ENCODE peak calls at places on chromosomes 5 and 9, in four cellular contexts. I is mesendoderm, O is IMR-90, A is H9. P is an unnamed sample.

GRCh38 chr5:112685929-112686328 is 51.8 kb upstream of the APC start:
- DNase-seq in I (no peak), O (peak; percentile 27), A (no peak), P (no peak)

GRCh38 chr5:179243333-179243732 is 101.9 kb downstream of the ADAMTS2 start:
- DNase-seq in I (no peak), O (peak; percentile 76), A (peak; percentile 4), P (no peak)

GRCh38 chr5:473344-474192 is 30.6 kb downstream of the EXOC3 start:
- DNase-seq in I (peak; percentile 82), O (peak; percentile 34), A (no peak), P (no peak)

GRCh38 chr5:159332800-159333563 is 2.7 kb upstream of the IL12B start:
- DNase-seq in I (no peak), O (no peak), A (no peak), P (no peak)

GRCh38 chr5:153584561-153585359 is 94.3 kb downstream of the GRIA1 start:
- DNase-seq in I (no peak), O (peak; percentile 20), A (no peak), P (no peak)

GRCh38 chr5:52961238-52961637 is 27.9 kb upstream of the ITGA2 start:
- DNase-seq in I (no peak), O (no peak), A (no peak), P (no peak)

GRCh38 chr5:112779531-112779930 is 41.8 kb downstream of the APC start:
- DNase-seq in I (no peak), O (peak; percentile 84), A (no peak), P (no peak)

GRCh38 chr5:176761755-176762154 is 48.6 kb upstream of the UNC5A start:
- DNase-seq in I (no peak), O (no peak), A (no peak), P (no peak)

GRCh38 chr9:132575811-132576210 is 6.6 kb upstream of the BARHL1 start:
- DNase-seq in I (no peak), O (no peak), A (no peak), P (no peak)

GRCh38 chr5:156532921-156533320 is 206.0 kb downstream of the SGCD start:
- DNase-seq in I (no peak), O (no peak), A (no peak), P (no peak)

GRCh38 chr5:96117863-96118651 is 156.4 kb upstream of the ELL2 start:
- DNase-seq in I (no peak), O (peak; percentile 75), A (no peak), P (no peak)

GRCh38 chr9:6686396-6686795 is 40.9 kb upstream of the GLDC start:
- DNase-seq in I (peak; percentile 25), O (peak; percentile 41), A (no peak), P (no peak)

GRCh38 chr9:36337865-36338264 is 62.2 kb downstream of the RNF38 start:
- DNase-seq in I (no peak), O (no peak), A (no peak), P (no peak)

GRCh38 chr5:129125819-129126218 is 31.3 kb downstream of the ISOC1 start:
- DNase-seq in I (no peak), O (no peak), A (no peak), P (no peak)

GRCh38 chr5:138832218-138832617 is 42.9 kb downstream of the LRRTM2 start:
- DNase-seq in I (no peak), O (no peak), A (no peak), P (no peak)

GRCh38 chr9:114308361-114308950 is 14.4 kb upstream of the ORM1 start:
- DNase-seq in I (no peak), O (no peak), A (no peak), P (no peak)

GRCh38 chr9:125343518-125344284 is 82.1 kb downstream of the GAPVD1 start:
- DNase-seq in I (peak; percentile 96), O (peak; percentile 76), A (peak; percentile 58), P (peak; percentile 49)

GRCh38 chr5:134600600-134600999 is 32.0 kb downstream of the SAR1B start:
- DNase-seq in I (no peak), O (peak; percentile 86), A (no peak), P (no peak)

GRCh38 chr9:87545858-87546257 is 48.2 kb downstream of the DAPK1 start:
- DNase-seq in I (no peak), O (peak; percentile 2), A (no peak), P (no peak)

GRCh38 chr5:157100140-157100679 is 8.6 kb downstream of the HAVCR2 start:
- DNase-seq in I (no peak), O (peak; percentile 61), A (no peak), P (no peak)

GRCh38 chr5:169006878-169007790 is 293.8 kb downstream of the SLIT3 start:
- DNase-seq in I (peak; percentile 24), O (no peak), A (no peak), P (no peak)

GRCh38 chr5:124536333-124536732 is 210.1 kb downstream of the ZNF608 start:
- DNase-seq in I (no peak), O (no peak), A (no peak), P (no peak)

GRCh38 chr9:70142101-70142500 is 98.5 kb downstream of the MAMDC2 start:
- DNase-seq in I (no peak), O (no peak), A (no peak), P (no peak)

GRCh38 chr9:70137577-70137976 is 93.9 kb downstream of the MAMDC2 start:
- DNase-seq in I (no peak), O (no peak), A (no peak), P (no peak)

GRCh38 chr9:70144131-70144503 is 100.5 kb downstream of the MAMDC2 start:
- DNase-seq in I (no peak), O (no peak), A (no peak), P (no peak)

GRCh38 chr9:70145981-70146380 is 102.3 kb downstream of the MAMDC2 start:
- DNase-seq in I (no peak), O (no peak), A (no peak), P (no peak)

DNA sequence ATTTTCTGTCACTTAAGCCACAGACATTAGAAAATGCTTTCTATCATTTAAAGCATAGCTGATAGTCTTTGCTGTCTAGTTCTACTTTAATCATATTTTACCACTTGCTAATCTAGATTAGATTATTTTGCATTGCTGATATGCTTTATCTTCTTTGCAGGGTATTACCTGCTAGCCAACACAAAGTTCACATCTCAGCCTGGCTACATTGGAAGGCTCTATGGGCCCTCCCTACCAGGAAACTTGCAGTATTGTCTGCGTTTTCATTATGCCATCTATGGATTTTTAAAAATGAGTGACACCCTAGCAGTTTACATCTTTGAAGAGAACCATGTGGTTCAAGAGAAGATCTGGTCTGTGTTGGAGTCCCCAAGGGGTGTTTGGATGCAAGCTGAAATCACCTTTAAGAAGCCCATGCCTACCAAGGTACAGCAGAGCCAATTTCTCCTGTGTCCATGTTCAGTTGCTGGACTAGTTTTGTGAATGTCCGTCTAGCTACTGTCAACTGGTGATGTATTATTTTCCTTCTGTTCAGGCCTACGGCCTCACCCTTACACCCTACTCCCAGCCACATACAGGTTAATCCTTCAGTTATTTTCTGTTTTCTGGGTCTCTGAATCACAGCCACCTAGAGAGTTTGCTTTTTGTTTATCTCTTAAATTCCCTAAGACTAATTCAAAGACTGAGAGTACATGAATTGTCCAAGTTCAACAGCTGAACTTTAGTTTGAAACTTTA is 99.9 kb downstream of the MAMDC2 start:
- DNase-seq in I (no peak), O (peak; percentile 47), A (no peak), P (no peak)
- H3K56ac ChIP-seq in I (no peak overlapping the region), O (no peak overlapping the region), A (no peak overlapping the region), P (no peak overlapping the region)

GRCh38 chr5:76299592-76299991 is 103.5 kb upstream of the IQGAP2 start:
- DNase-seq in I (no peak), O (no peak), A (no peak), P (no peak)
- H3K56ac ChIP-seq in I (no peak overlapping the region), O (no peak overlapping the region), A (no peak overlapping the region), P (no peak overlapping the region)

DNA sequence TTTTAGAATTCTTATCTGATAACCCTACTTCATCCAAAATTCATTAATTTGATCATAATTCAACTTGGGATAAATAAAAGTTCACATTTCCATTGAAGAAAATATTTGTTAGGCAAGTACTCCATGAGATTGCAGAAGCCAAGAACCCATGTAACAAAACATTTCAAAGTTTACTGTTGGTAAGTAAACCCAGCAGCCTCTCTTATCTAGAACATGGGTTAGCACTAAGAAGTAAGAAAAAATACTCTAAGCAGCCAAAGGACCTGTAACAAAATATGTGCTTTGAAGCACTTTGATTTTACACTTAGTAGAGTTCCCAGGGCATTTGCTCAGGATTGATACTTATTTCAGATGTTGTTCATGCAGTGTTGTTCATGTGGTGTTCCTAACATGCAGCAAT is 8.7 kb downstream of the MAP3K1 start:
- DNase-seq in I (no peak), O (no peak), A (no peak), P (no peak)
- H3K56ac ChIP-seq in I (no peak overlapping the region), O (no peak overlapping the region), A (no peak overlapping the region), P (no peak overlapping the region)

DNA sequence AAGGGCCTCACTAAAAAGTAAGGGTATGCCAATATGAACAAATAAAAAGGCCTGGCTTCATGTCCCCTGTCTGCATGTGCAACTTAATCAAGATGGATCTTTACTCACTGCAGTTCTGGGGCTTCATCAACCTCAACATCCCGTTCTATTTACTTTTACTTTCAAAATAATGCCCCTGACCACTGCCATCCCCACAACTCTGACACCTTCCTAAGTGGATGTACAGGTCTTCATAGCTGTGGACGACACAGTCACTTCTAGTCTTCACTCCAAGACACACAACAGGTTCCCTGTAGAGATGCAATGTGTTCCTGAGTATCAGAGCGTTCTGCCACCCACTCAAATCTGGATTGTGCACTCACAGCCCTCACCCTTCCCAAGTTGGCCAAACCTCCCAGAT is 136.1 kb downstream of the ENC1 start:
- DNase-seq in I (no peak), O (no peak), A (no peak), P (no peak)
- H3K56ac ChIP-seq in I (no peak overlapping the region), O (no peak overlapping the region), A (no peak overlapping the region), P (no peak overlapping the region)

DNA sequence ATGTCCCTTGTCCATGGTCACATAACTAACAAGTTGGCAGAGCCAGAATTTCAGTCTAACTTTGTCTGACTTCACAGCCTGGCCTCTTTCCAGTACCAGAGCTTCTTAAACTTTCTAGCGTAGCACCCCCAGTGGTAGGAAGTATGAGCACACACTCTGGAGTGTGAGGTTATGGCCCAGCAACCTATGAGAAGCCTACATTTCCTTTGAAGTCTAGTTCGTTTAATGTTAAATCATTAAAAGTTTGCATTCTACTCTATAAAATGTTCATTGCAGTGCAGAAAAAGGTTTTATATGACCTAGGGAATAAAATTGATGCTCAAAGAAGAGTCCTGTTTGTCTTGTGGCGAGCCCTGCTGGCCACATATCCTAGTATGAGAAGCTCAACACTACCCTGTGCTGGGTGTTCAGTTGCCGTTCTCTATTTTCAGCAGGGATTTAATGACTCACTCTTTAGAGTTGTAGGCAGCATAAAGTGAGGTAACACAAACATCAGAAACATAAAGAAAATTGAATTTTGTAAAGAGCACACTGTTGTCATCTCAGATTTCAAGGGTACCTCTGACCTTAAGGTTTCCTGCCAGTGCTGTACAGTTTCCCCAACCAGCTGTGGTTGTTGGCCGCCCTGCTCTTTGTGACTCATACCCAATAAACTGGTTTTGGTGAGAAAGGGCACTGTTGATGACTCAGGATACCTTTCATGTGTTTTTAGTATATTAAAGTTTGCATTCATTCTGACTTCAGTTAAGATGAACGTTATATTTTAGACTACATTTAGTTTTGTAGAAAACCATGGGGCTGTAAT is 14.3 kb downstream of the MCCC2 start:
- DNase-seq in I (peak; percentile 78), O (peak; percentile 98), A (peak; percentile 49), P (no peak)
- H3K56ac ChIP-seq in I (no peak overlapping the region), O (no peak overlapping the region), A (no peak overlapping the region), P (no peak overlapping the region)

GRCh38 chr9:34384368-34385165 is 7.9 kb upstream of the MYORG start:
- DNase-seq in I (no peak), O (no peak), A (no peak), P (no peak)
- H3K56ac ChIP-seq in I (no peak overlapping the region), O (no peak overlapping the region), A (no peak overlapping the region), P (no peak overlapping the region)

GRCh38 chr9:21060919-21061561 is 16.7 kb downstream of the IFNB1 start:
- DNase-seq in I (peak; percentile 19), O (peak; percentile 36), A (no peak), P (no peak)
- H3K56ac ChIP-seq in I (no peak overlapping the region), O (no peak overlapping the region), A (no peak overlapping the region), P (no peak overlapping the region)

GRCh38 chr5:23405316-23406068 is 101.9 kb upstream of the PRDM9 start:
- DNase-seq in I (no peak), O (no peak), A (no peak), P (no peak)
- H3K56ac ChIP-seq in I (no peak overlapping the region), O (no peak overlapping the region), A (no peak overlapping the region), P (no peak overlapping the region)